ENCODE peak calls at places on chromosome 20, in ten cellular contexts. W is IMR-90; Y is progenitor cell of endocrine pancreas; D is GM10248; K is activated CD8-positive, alpha-beta T cell treated with anti-CD3 and anti-CD28 coated beads for 36 hours; C is B cell; Q is RWPE1; L is heart right ventricle; B is lower lobe of right lung; U is endothelial cell of umbilical vein. S is an unnamed sample.

GRCh38 chr20:32474009-32474716 is 111.0 kb downstream of the NOL4L start:
- DNase-seq in W (no peak), Y (no peak), D (no peak), K (no peak), C (no peak), Q (no peak), L (no peak), B (no peak), U (peak), S (no peak)

GRCh38 chr20:3477861-3478544 is 7.2 kb downstream of the ATRN start:
- DNase-seq in W (no peak), Y (no peak), D (no peak), K (no peak), C (no peak), Q (no peak), L (no peak), B (no peak), U (no peak), S (no peak)

GRCh38 chr20:50292324-50293243 is 102.0 kb downstream of the CEBPB start:
- DNase-seq in W (peak), Y (no peak), D (no peak), K (peak), C (no peak), Q (peak), L (peak), B (peak), U (peak), S (peak)

GRCh38 chr20:17541996-17542395 is 10.8 kb upstream of the BFSP1 start:
- DNase-seq in W (peak), Y (no peak), D (no peak), K (no peak), C (no peak), Q (no peak), L (no peak), B (no peak), U (no peak), S (no peak)

GRCh38 chr20:8518878-8519277 is 386.8 kb downstream of the PLCB1 start:
- DNase-seq in W (no peak), Y (no peak), D (no peak), K (no peak), C (no peak), Q (no peak), L (no peak), B (no peak), U (no peak), S (no peak)

GRCh38 chr20:19974621-19975435 is 42.3 kb upstream of the NAA20 start:
- DNase-seq in W (peak), Y (no peak), D (no peak), K (no peak), C (peak), Q (peak), L (peak), B (peak), U (peak), S (peak)

GRCh38 chr20:4519530-4519929 is 202.2 kb upstream of the PRND start:
- DNase-seq in W (no peak), Y (no peak), D (peak), K (peak), C (no peak), Q (no peak), L (no peak), B (peak), U (peak), S (peak)

GRCh38 chr20:7806831-7807230 is 133.4 kb downstream of the HAO1 start:
- DNase-seq in W (no peak), Y (no peak), D (no peak), K (no peak), C (no peak), Q (no peak), L (no peak), B (no peak), U (no peak), S (no peak)

GRCh38 chr20:21719592-21720214 is 14.2 kb downstream of the PAX1 start:
- DNase-seq in W (peak), Y (no peak), D (peak), K (peak), C (peak), Q (peak), L (peak), B (no peak), U (peak), S (peak)

GRCh38 chr20:52783769-52784168 is 188.4 kb upstream of the TSHZ2 start:
- DNase-seq in W (no peak), Y (no peak), D (no peak), K (peak), C (no peak), Q (no peak), L (no peak), B (no peak), U (no peak), S (peak)

DNA sequence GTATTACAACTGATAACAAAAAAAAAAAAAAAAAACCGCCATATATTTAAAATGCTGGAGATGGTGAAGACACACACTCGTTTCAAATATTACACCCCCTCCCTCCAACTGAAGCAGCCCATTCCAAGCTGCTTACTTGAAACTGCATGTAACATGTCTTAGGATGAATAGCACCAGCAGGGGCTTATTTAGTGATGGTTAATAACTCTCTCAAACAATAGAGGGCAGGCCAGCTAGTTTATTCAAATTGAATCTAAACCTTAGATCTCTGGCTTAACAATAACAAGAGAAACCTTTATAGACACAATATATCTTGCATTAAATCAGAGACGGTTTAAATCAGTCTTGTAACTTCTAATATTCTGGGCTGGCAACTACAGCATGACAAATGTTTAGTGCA is 9.3 kb upstream of the JPH2 start:
- DNase-seq in W (no peak), Y (no peak), D (no peak), K (no peak), C (no peak), Q (peak), L (no peak), B (no peak), U (no peak), S (no peak)
- TF ChIP-seq CTCF in W (no peak), Y (no peak), D (no peak), K (peak), C (no peak), Q (peak), L (no peak), B (no peak), U (no peak), S (no peak)

GRCh38 chr20:24694157-24694726 is 224.8 kb downstream of the SYNDIG1 start:
- DNase-seq in W (no peak), Y (no peak), D (no peak), K (no peak), C (no peak), Q (no peak), L (peak), B (no peak), U (no peak), S (no peak)

GRCh38 chr20:24690408-24690807 is 221.0 kb downstream of the SYNDIG1 start:
- DNase-seq in W (no peak), Y (no peak), D (no peak), K (no peak), C (no peak), Q (no peak), L (no peak), B (no peak), U (no peak), S (no peak)

GRCh38 chr20:24693466-24694156 is 224.2 kb downstream of the SYNDIG1 start:
- DNase-seq in W (no peak), Y (no peak), D (no peak), K (no peak), C (no peak), Q (no peak), L (peak), B (no peak), U (no peak), S (no peak)

GRCh38 chr20:24691901-24692351 is 222.5 kb downstream of the SYNDIG1 start:
- DNase-seq in W (no peak), Y (no peak), D (no peak), K (no peak), C (no peak), Q (no peak), L (no peak), B (no peak), U (no peak), S (no peak)

GRCh38 chr20:24692429-24693190 is 223.2 kb downstream of the SYNDIG1 start:
- DNase-seq in W (no peak), Y (no peak), D (no peak), K (no peak), C (no peak), Q (no peak), L (peak), B (no peak), U (no peak), S (no peak)
- TF ChIP-seq CTCF in W (no peak), Y (no peak), D (no peak), K (no peak), C (no peak), Q (no peak), L (no peak), B (no peak), U (no peak), S (no peak)

DNA sequence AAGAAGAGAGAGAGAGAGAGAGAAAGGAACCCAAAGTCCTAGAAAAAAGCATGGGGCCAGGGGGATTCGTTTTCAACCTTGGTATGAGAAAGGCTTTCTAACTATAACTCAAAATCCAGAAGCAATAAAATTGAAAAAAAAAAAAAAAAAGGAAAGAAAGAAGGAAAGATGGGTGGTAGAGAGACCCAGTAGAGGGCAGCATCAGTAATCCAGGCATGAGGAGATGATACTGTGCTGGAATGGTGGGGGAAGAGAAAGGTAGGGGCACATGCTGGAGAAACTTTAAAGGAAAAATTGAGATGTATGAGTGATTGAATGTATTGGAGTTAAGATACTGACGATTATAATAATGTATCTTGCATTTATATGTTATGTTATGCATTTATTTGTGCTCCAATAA is 1040.7 kb upstream of the FLRT3 start:
- DNase-seq in W (no peak), Y (no peak), D (no peak), K (no peak), C (no peak), Q (no peak), L (no peak), B (no peak), U (no peak), S (no peak)
- TF ChIP-seq CTCF in W (peak), Y (no peak), D (no peak), K (no peak), C (no peak), Q (no peak), L (no peak), B (no peak), U (no peak), S (no peak)

GRCh38 chr20:48635791-48636267 is 192.0 kb downstream of the PREX1 start:
- DNase-seq in W (peak), Y (peak), D (peak), K (peak), C (peak), Q (peak), L (peak), B (peak), U (peak), S (peak)
- TF ChIP-seq CTCF in W (peak), Y (peak), D (peak), K (peak), C (peak), Q (peak), L (peak), B (peak), U (peak), S (peak)

GRCh38 chr20:10412591-10413408 is 21.2 kb downstream of the MKKS start:
- DNase-seq in W (no peak), Y (no peak), D (no peak), K (no peak), C (no peak), Q (no peak), L (no peak), B (no peak), U (peak), S (no peak)
- TF ChIP-seq CTCF in W (peak), Y (peak), D (no peak), K (peak), C (no peak), Q (no peak), L (no peak), B (no peak), U (peak), S (no peak)

DNA sequence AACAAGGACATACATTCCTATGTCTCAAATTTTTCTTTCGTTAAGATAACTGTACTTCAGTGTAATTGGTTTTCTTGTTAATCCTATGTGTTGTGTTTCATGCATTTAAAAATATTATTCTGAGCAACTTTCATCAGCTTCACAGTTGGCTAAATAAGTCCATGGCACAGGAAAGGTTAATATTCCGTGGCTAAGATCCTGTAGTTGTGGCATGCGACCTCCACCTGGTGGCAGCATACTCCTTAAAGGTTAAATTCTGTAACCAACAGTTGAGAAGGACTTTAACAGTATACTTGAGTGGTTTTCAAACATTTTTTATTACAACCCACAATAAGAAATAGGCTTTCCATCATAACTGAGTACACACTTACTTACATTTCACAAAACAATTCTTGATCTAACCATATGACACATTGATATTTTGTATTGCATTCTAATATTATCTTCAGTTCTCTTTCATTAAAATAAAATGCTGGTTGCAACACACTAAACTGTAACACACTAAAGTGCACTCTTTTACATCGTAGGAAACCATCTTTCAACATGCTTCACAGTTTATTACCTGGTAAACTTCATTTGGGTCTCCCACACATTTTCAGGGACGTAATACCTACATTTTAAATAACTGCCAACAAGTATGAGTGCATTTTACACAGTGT is 118.3 kb downstream of the SLX4IP start:
- DNase-seq in W (peak), Y (peak), D (peak), K (peak), C (no peak), Q (peak), L (peak), B (peak), U (peak), S (peak)
- TF ChIP-seq CTCF in W (peak), Y (peak), D (peak), K (peak), C (peak), Q (peak), L (peak), B (peak), U (peak), S (peak)

GRCh38 chr20:1020614-1021013 is 18.5 kb upstream of the RSPO4 start:
- DNase-seq in W (no peak), Y (no peak), D (no peak), K (no peak), C (no peak), Q (no peak), L (no peak), B (no peak), U (no peak), S (no peak)
- TF ChIP-seq CTCF in W (no peak), Y (no peak), D (no peak), K (no peak), C (no peak), Q (no peak), L (no peak), B (no peak), U (no peak), S (no peak)

GRCh38 chr20:137668-138131 is 4.7 kb upstream of the DEFB126 start:
- DNase-seq in W (no peak), Y (no peak), D (no peak), K (peak), C (no peak), Q (no peak), L (no peak), B (no peak), U (no peak), S (no peak)
- TF ChIP-seq CTCF in W (no peak), Y (no peak), D (no peak), K (peak), C (peak), Q (peak), L (no peak), B (peak), U (no peak), S (no peak)

S was measured in nephron progenitor cell.